ENCODE peak calls at places on chromosomes 7 and 10, in six cellular contexts. I, B, F, Z, J and P are unnamed samples.

GRCh38 chr10:79245539-79246208 is 101.6 kb upstream of the PPIF start:
- DNase-seq in I (no peak), B (no peak), F (no peak), Z (no peak), J (no peak), P (no peak)

GRCh38 chr10:117899181-117899683 is 147.5 kb downstream of the RAB11FIP2 start:
- DNase-seq in I (no peak), B (no peak), F (no peak), Z (no peak), J (peak; percentile 1), P (peak; percentile 5)

GRCh38 chr10:122140477-122140902 is 130.6 kb upstream of the BTBD16 start:
- DNase-seq in I (no peak), B (no peak), F (no peak), Z (no peak), J (peak; percentile 73), P (no peak)

GRCh38 chr10:34024708-34025425 is 690.4 kb upstream of the NRP1 start:
- DNase-seq in I (no peak), B (no peak), F (no peak), Z (peak; percentile 50), J (peak; percentile 54), P (no peak)

GRCh38 chr10:93879273-93879672 is 14.5 kb upstream of the SLC35G1 start:
- DNase-seq in I (no peak), B (no peak), F (no peak), Z (no peak), J (no peak), P (no peak)

GRCh38 chr10:114616516-114616915 is 41.6 kb downstream of the ABLIM1 start:
- DNase-seq in I (no peak), B (no peak), F (no peak), Z (no peak), J (no peak), P (no peak)

GRCh38 chr10:43315535-43316245 is 48.8 kb upstream of the RASGEF1A start:
- DNase-seq in I (no peak), B (no peak), F (no peak), Z (no peak), J (no peak), P (no peak)

GRCh38 chr10:70508912-70509366 is 30.4 kb downstream of the PALD1 start:
- DNase-seq in I (peak; percentile 15), B (no peak), F (no peak), Z (peak; percentile 26), J (no peak), P (no peak)

GRCh38 chr10:92559051-92559450 is 14.8 kb downstream of the IDE start:
- DNase-seq in I (no peak), B (no peak), F (no peak), Z (no peak), J (no peak), P (no peak)

GRCh38 chr7:123341102-123341501 is 141.3 kb upstream of the SLC13A1 start:
- DNase-seq in I (no peak), B (no peak), F (no peak), Z (no peak), J (no peak), P (no peak)

DNA sequence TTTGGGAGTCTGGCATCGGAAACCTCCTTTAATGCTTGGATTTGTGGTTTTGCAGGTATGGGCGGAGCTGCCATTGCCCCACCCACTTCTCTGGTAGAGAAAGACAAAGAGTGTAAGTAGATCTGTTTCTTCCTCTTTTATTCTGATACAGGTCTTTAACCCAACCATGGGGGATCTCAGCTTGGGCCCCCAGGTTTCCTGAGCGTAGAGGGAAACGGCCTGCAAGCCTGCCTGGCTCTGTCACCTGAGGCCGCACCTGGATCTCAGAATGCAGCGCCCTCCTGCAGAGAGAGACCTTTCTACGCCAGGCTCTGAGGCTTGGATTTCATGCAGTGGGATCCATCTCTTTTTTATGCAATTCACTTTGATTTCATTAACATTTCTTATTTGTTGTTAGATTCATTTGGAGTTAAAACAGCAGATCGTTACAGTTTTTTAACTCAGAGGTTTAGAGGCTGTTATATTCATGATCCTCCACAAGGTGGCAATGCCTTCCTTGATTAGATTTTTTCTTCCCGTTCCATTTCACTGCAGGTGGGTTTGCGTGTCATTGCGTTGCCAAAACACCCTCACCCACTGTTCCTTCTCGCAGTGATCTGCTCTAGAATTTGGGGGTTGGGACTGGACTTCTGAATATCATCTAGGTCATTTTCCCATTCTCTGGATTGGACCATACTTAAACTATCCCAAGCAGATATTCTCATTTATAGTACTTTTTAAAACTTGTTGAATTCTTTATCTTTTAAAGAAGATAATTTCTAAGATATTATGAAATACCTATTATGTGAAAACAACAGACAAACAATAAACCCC is 20.0 kb downstream of the RBM17 start:
- DNase-seq in I (no peak), B (peak; percentile 20), F (no peak), Z (no peak), J (peak; percentile 39), P (peak; percentile 26)
- TF ChIP-seq CTCF in I (peak; percentile 76), B (peak; percentile 76), F (peak; percentile 51), Z (no peak), J (peak; percentile 56), P (peak; percentile 81)

GRCh38 chr7:142909921-142910521 is 23.5 kb downstream of the TRPV5 start:
- DNase-seq in I (no peak), B (no peak), F (no peak), Z (no peak), J (peak; percentile 82), P (no peak)

GRCh38 chr7:142905759-142906158 is 20.2 kb upstream of the TRPV6 start:
- DNase-seq in I (no peak), B (no peak), F (no peak), Z (no peak), J (no peak), P (no peak)

GRCh38 chr7:142908290-142908689 is 22.7 kb upstream of the TRPV6 start:
- DNase-seq in I (no peak), B (no peak), F (no peak), Z (no peak), J (no peak), P (no peak)

GRCh38 chr7:142906643-142907042 is 21.1 kb upstream of the TRPV6 start:
- DNase-seq in I (no peak), B (no peak), F (no peak), Z (no peak), J (no peak), P (no peak)

GRCh38 chr7:142908921-142909870 is 23.7 kb upstream of the TRPV6 start:
- DNase-seq in I (no peak), B (no peak), F (no peak), Z (peak; percentile 23), J (peak; percentile 67), P (no peak)
- TF ChIP-seq CTCF in I (no peak), B (peak; percentile 64), F (no peak), Z (peak; percentile 82), J (peak; percentile 49), P (peak; percentile 16)

GRCh38 chr10:96046546-96046945 is 3.2 kb downstream of the CCNJ start:
- DNase-seq in I (no peak), B (no peak), F (no peak), Z (no peak), J (no peak), P (no peak)

GRCh38 chr10:96047004-96047649 is 3.7 kb downstream of the CCNJ start:
- DNase-seq in I (no peak), B (no peak), F (no peak), Z (no peak), J (no peak), P (no peak)

GRCh38 chr10:96043157-96043894 is at the start of gene CCNJ:
- DNase-seq in I (peak; percentile 74), B (no peak), F (peak; percentile 58), Z (peak; percentile 86), J (peak; percentile 72), P (peak; percentile 87)

GRCh38 chr10:96043895-96044580 is 655 bp downstream of the CCNJ start:
- DNase-seq in I (peak; percentile 16), B (no peak), F (no peak), Z (peak; percentile 59), J (peak; percentile 28), P (peak; percentile 75)

GRCh38 chr10:96044686-96045085 is 1.3 kb downstream of the CCNJ start:
- DNase-seq in I (peak; percentile 8), B (no peak), F (no peak), Z (no peak), J (peak; percentile 61), P (no peak)
- TF ChIP-seq CTCF in I (no peak), B (no peak), F (no peak), Z (no peak), J (no peak), P (no peak)

GRCh38 chr10:3481496-3481895 is 303.5 kb downstream of the KLF6 start:
- DNase-seq in I (no peak), B (no peak), F (no peak), Z (no peak), J (no peak), P (no peak)
- TF ChIP-seq CTCF in I (no peak), B (no peak), F (no peak), Z (no peak), J (no peak), P (no peak)

GRCh38 chr10:66180651-66181318 is 745.1 kb upstream of the LRRTM3 start:
- DNase-seq in I (peak; percentile 54), B (peak; percentile 25), F (no peak), Z (peak; percentile 16), J (peak; percentile 61), P (peak; percentile 17)
- TF ChIP-seq CTCF in I (peak; percentile 63), B (peak; percentile 69), F (no peak), Z (peak; percentile 13), J (peak; percentile 32), P (peak; percentile 72)